ENCODE peak calls at places on chromosomes 11 and 22, in nine cellular contexts. H, J, D, I, V, S, M, T and P are unnamed samples.

GRCh38 chr11:83278351-83278750 is 7.8 kb downstream of the CCDC90B start:
- DNase-seq in H (no peak), M (no peak), T (no peak), I (no peak), J (no peak), D (no peak), S (no peak), V (no peak), P (no peak)

GRCh38 chr11:123429851-123430735 is at the start of gene GRAMD1B:
- DNase-seq in S (peak; percentile 75), J (peak; percentile 57), I (peak; percentile 47), D (peak; percentile 53), M (no peak), T (peak; percentile 68), H (no peak), V (no peak), P (no peak)

GRCh38 chr11:19419021-19419750 is 178.4 kb upstream of the E2F8 start:
- DNase-seq in I (no peak), D (no peak), M (no peak), J (peak; percentile 45), H (no peak), T (no peak), V (no peak), S (no peak), P (no peak)

GRCh38 chr11:74492084-74492483 is 1.4 kb downstream of the LIPT2 start:
- DNase-seq in I (no peak), H (no peak), J (no peak), T (no peak), D (no peak), V (no peak), M (no peak), S (no peak), P (no peak)

GRCh38 chr11:72100462-72100861 is 2.6 kb downstream of the LAMTOR1 start:
- DNase-seq in I (no peak), D (no peak), T (no peak), S (no peak), H (no peak), V (no peak), M (no peak), J (no peak), P (no peak)

GRCh38 chr11:69841859-69842698 is 22.9 kb upstream of the FGF3 start:
- DNase-seq in J (no peak), H (no peak), V (no peak), T (no peak), S (peak; percentile 4), I (no peak), M (no peak), D (no peak), P (no peak)

GRCh38 chr11:130801287-130802146 is 114.8 kb downstream of the SNX19 start:
- DNase-seq in J (no peak), V (no peak), H (peak; percentile 55), I (no peak), S (no peak), T (no peak), M (no peak), D (no peak), P (no peak)

GRCh38 chr11:17766590-17766989 is 32.0 kb downstream of the KCNC1 start:
- DNase-seq in V (no peak), S (no peak), T (no peak), M (no peak), I (no peak), J (no peak), H (no peak), D (no peak), P (no peak)

GRCh38 chr11:77525455-77526091 is 51.7 kb upstream of the PAK1 start:
- DNase-seq in H (no peak), S (no peak), V (no peak), T (no peak), I (no peak), M (no peak), J (no peak), D (no peak), P (no peak)

GRCh38 chr11:19345519-19345847 is 104.7 kb upstream of the E2F8 start:
- DNase-seq in J (peak; percentile 53), V (no peak), M (no peak), S (no peak), T (no peak), H (no peak), I (no peak), D (no peak), P (no peak)

GRCh38 chr11:4375431-4376113 is 7.4 kb upstream of the OR52B4 start:
- DNase-seq in D (no peak), I (no peak), T (no peak), J (no peak), H (no peak), M (no peak), V (no peak), S (no peak), P (no peak)

GRCh38 chr11:9750551-9750950 is 86.7 kb downstream of the SWAP70 start:
- DNase-seq in D (no peak), I (no peak), S (no peak), V (no peak), H (no peak), T (no peak), M (no peak), J (no peak), P (no peak)

GRCh38 chr11:9747229-9747628 is 83.4 kb downstream of the SWAP70 start:
- DNase-seq in M (no peak), T (no peak), H (no peak), I (no peak), J (no peak), S (no peak), V (no peak), D (no peak), P (no peak)

GRCh38 chr11:9745411-9746211 is 81.7 kb downstream of the SWAP70 start:
- DNase-seq in I (no peak), D (no peak), T (no peak), M (no peak), S (no peak), V (peak; percentile 53), H (no peak), J (no peak), P (no peak)

GRCh38 chr11:9748361-9748970 is 84.6 kb downstream of the SWAP70 start:
- DNase-seq in T (peak; percentile 89), H (no peak), I (peak; percentile 42), M (peak; percentile 43), J (peak; percentile 73), V (peak; percentile 72), S (no peak), D (peak; percentile 56), P (peak; percentile 77)

DNA sequence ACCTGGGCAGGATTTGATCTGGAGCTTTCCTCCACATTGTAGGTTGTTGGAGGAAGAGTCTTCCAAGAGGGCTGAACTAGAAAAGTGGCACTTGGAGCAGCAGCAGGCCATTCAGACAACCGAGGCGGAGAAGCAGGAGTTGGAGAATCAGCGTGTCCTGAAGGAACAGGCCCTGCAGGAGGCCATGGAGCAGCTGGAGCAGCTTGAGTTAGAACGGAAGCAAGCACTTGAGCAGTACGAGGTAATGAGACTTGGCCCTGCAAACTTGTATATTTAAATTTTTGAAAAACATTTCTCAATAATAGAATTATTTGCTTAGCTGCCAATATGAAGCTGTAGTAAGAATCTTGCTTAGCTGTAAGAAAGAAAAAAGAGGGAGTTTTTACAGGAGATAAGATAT is 83.9 kb downstream of the SWAP70 start:
- DNase-seq in J (peak; percentile 63), I (no peak), S (no peak), H (no peak), V (no peak), T (no peak), M (no peak), D (no peak), P (peak; percentile 77)
- TF ChIP-seq CTCF in J (no peak), I (no peak), S (no peak), H (peak; percentile 1), V (no peak), T (no peak), M (no peak), D (no peak), P (no peak)

GRCh38 chr22:44837481-44837880 is 85.1 kb downstream of the ARHGAP8 start:
- DNase-seq in I (no peak), M (no peak), T (no peak), S (no peak), J (no peak), D (no peak), H (no peak), V (no peak), P (no peak)

GRCh38 chr22:44839721-44840120 is 87.3 kb downstream of the ARHGAP8 start:
- DNase-seq in M (no peak), I (no peak), S (no peak), D (no peak), V (no peak), J (no peak), H (no peak), T (no peak), P (no peak)

GRCh38 chr22:44840611-44841322 is 88.4 kb downstream of the ARHGAP8 start:
- DNase-seq in S (no peak), D (no peak), H (no peak), I (no peak), M (no peak), T (no peak), V (no peak), J (no peak), P (no peak)

GRCh38 chr22:44838316-44839016 is 86.1 kb downstream of the ARHGAP8 start:
- DNase-seq in H (no peak), D (no peak), T (no peak), I (no peak), V (no peak), S (peak; percentile 65), M (no peak), J (no peak), P (no peak)

GRCh38 chr22:44839061-44839460 is 86.7 kb downstream of the ARHGAP8 start:
- DNase-seq in V (no peak), H (no peak), T (no peak), D (no peak), I (no peak), J (no peak), M (no peak), S (no peak), P (no peak)
- TF ChIP-seq POLR2A in V (no peak), H (no peak), T (no peak), D (no peak), I (no peak), J (no peak), M (no peak), S (no peak), P (no peak)

GRCh38 chr22:40593460-40594273 is 42.9 kb downstream of the MRTFA start:
- DNase-seq in M (no peak), S (no peak), D (no peak), H (no peak), I (no peak), J (no peak), T (no peak), V (peak; percentile 68), P (no peak)
- H3K4me1 ChIP-seq in M (peaks cover 47% of the 10 kb centered on the region), S (peaks cover 2% of the 10 kb centered on the region), D (no peaks in the 10 kb centered on the region), H (peaks cover 45% of the 10 kb centered on the region), I (peaks cover 28% of the 10 kb centered on the region), J (peaks cover 62% of the 10 kb centered on the region), T (peaks cover 82% of the 10 kb centered on the region), V (peaks cover 57% of the 10 kb centered on the region), P (no peaks in the 10 kb centered on the region)

DNA sequence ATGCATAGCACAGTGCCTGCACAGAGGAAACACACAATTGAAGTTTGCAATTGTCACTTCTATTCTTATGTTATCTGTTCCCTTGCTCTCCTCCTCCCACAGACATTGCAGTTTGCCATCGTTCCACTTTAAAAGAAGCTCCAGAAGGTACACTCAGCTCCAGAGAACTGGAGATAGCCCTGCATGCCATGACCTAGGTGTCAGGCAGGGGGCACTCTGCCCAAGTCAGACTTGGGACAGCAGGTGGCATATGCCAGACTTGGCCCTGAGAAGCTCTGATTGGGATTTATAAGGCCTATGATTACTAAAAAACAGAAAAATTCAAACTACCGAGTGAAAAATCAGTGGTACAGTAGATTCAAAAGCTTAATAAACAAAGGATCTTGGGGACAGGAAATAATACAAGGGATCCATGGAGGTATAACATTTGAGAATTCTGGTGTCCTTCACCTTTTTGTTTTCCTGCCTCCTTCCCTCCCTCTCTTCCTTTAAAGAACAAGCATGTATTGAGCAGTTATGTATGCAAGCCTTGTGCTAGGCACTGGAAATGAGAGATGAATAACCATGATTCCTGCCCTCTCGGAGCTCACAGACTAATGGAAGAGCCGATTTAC is 40.0 kb downstream of the TENM4 start:
- DNase-seq in H (no peak), S (peak; percentile 52), J (peak; percentile 74), T (peak; percentile 22), I (peak; percentile 48), V (no peak), D (peak; percentile 51), M (no peak), P (no peak)
- TF ChIP-seq CTCF in H (peak; percentile 71), S (no peak), J (peak; percentile 71), T (peak; percentile 50), I (peak; percentile 40), V (peak; percentile 82), D (peak; percentile 48), M (no peak), P (peak; percentile 8)